ENCODE peak calls at places on chromosomes 12 and 14, in five cellular contexts. C, K, I, D and U are unnamed samples.
A peak's percentile ranks its signal among the peaks of the same experiment; 100 is the strongest.

GRCh38 chr12:109951751-109952150 is 44.4 kb downstream of the GIT2 start:
- DNase-seq in C (peak; percentile 67), K (no peak), I (peak; percentile 98), D (no peak), U (peak; percentile 92)

GRCh38 chr12:113208041-113208934 is 13.0 kb upstream of the TPCN1 start:
- DNase-seq in C (no peak), K (peak; percentile 42), I (peak; percentile 79), D (no peak), U (no peak)

GRCh38 chr14:94390372-94391086 is 2.1 kb upstream of the SERPINA1 start:
- DNase-seq in C (peak; percentile 80), K (no peak), I (no peak), D (peak; percentile 35), U (no peak)

GRCh38 chr14:54211562-54212308 is 185.1 kb upstream of the CDKN3 start:
- DNase-seq in C (peak; percentile 82), K (no peak), I (peak; percentile 79), D (no peak), U (no peak)

GRCh38 chr12:96208801-96209534 is 14.8 kb downstream of the ELK3 start:
- DNase-seq in C (no peak), K (no peak), I (no peak), D (peak; percentile 53), U (peak; percentile 67)

GRCh38 chr14:90681889-90682429 is 134.3 kb downstream of the TTC7B start:
- DNase-seq in C (no peak), K (no peak), I (no peak), D (no peak), U (peak; percentile 68)

GRCh38 chr14:52049721-52050588 is 18.9 kb downstream of the NID2 start:
- DNase-seq in C (no peak), K (no peak), I (no peak), D (no peak), U (no peak)

GRCh38 chr12:40942326-40942725 is 245.8 kb upstream of the PDZRN4 start:
- DNase-seq in C (no peak), K (no peak), I (peak; percentile 19), D (no peak), U (no peak)

GRCh38 chr12:50375802-50376201 is 20.6 kb downstream of the FAM186A start:
- DNase-seq in C (no peak), K (no peak), I (no peak), D (no peak), U (no peak)

GRCh38 chr12:24937553-24938244 is 11.2 kb downstream of the BCAT1 start:
- DNase-seq in C (no peak), K (no peak), I (peak; percentile 51), D (no peak), U (no peak)

GRCh38 chr12:69348162-69348938 is at the start of gene LYZ:
- DNase-seq in C (no peak), K (no peak), I (no peak), D (peak; percentile 8), U (no peak)

GRCh38 chr14:29712586-29712985 is 215.1 kb downstream of the PRKD1 start:
- DNase-seq in C (no peak), K (no peak), I (no peak), D (no peak), U (no peak)